ENCODE peak calls at places on chromosomes 12 and 14, in nine cellular contexts. E, P, C, N, Z, B, R, H and M are unnamed samples.
A peak's percentile ranks its signal among the peaks of the same experiment; 100 is the strongest.

GRCh38 chr12:55932546-55932919 is 1.6 kb downstream of the DGKA start:
- DNase-seq in E (no peak), P (peak; percentile 38), C (peak; percentile 10), N (no peak), Z (peak; percentile 4), B (no peak), R (peak; percentile 27), H (no peak), M (no peak)

GRCh38 chr12:91129662-91130362 is 18.5 kb upstream of the LUM start:
- DNase-seq in E (no peak), P (no peak), C (no peak), N (no peak), Z (no peak), B (no peak), R (no peak), H (no peak), M (no peak)

GRCh38 chr14:32761381-32761968 is 177.2 kb upstream of the NPAS3 start:
- DNase-seq in E (no peak), P (peak; percentile 55), C (no peak), N (peak; percentile 30), Z (no peak), B (no peak), R (peak; percentile 63), H (peak; percentile 64), M (no peak)

GRCh38 chr12:76450690-76451089 is 102.5 kb upstream of the BBS10 start:
- DNase-seq in E (no peak), P (peak; percentile 82), C (peak; percentile 34), N (no peak), Z (peak; percentile 33), B (no peak), R (peak; percentile 89), H (peak; percentile 97), M (no peak)

GRCh38 chr12:49033611-49034286 is 15.2 kb upstream of the PRKAG1 start:
- DNase-seq in E (no peak), P (no peak), C (no peak), N (no peak), Z (no peak), B (no peak), R (no peak), H (no peak), M (no peak)

GRCh38 chr14:100022772-100023451 is 42.3 kb upstream of the EVL start:
- DNase-seq in E (no peak), P (no peak), C (no peak), N (no peak), Z (peak; percentile 98), B (no peak), R (no peak), H (peak; percentile 83), M (no peak)

GRCh38 chr12:123928897-123929296 is 43.7 kb downstream of the CCDC92 start:
- DNase-seq in E (no peak), P (no peak), C (no peak), N (no peak), Z (no peak), B (no peak), R (no peak), H (no peak), M (no peak)

GRCh38 chr12:107610030-107610859 is 75.4 kb upstream of the PWP1 start:
- DNase-seq in E (no peak), P (peak; percentile 65), C (peak; percentile 22), N (peak; percentile 73), Z (peak; percentile 35), B (no peak), R (peak; percentile 40), H (peak; percentile 56), M (no peak)

GRCh38 chr12:27866382-27867101 is 86.5 kb upstream of the MANSC4 start:
- DNase-seq in E (no peak), P (peak; percentile 47), C (peak; percentile 28), N (no peak), Z (no peak), B (no peak), R (peak; percentile 71), H (peak; percentile 62), M (peak; percentile 17)

GRCh38 chr12:7448099-7448498 is 4.1 kb upstream of the CD163L1 start:
- DNase-seq in E (no peak), P (no peak), C (no peak), N (no peak), Z (no peak), B (no peak), R (no peak), H (no peak), M (no peak)

GRCh38 chr14:82626156-82627055 is 1092.8 kb upstream of the SEL1L start:
- DNase-seq in E (no peak), P (no peak), C (no peak), N (no peak), Z (no peak), B (no peak), R (no peak), H (no peak), M (no peak)

GRCh38 chr14:36579573-36580140 is 2.8 kb downstream of the NKX2-8 start:
- DNase-seq in E (no peak), P (no peak), C (no peak), N (peak; percentile 44), Z (no peak), B (no peak), R (no peak), H (no peak), M (no peak)

GRCh38 chr14:68195126-68195525 is 375.5 kb downstream of the RAD51B start:
- DNase-seq in E (no peak), P (no peak), C (no peak), N (no peak), Z (peak; percentile 61), B (no peak), R (no peak), H (no peak), M (no peak)

GRCh38 chr14:68781161-68782021 is 11.5 kb downstream of the ZFP36L1 start:
- DNase-seq in E (peak; percentile 54), P (no peak), C (no peak), N (no peak), Z (no peak), B (no peak), R (no peak), H (no peak), M (no peak)